ENCODE peak calls at places on chromosomes 1 and 21, in seven cellular contexts. Q is stimulated activated CD8-positive, alpha-beta memory T cell treated with anti-CD3 and anti-CD28 coated beads, Interleukin-7, amount 100 ng/mL, for 4 hours; M is AG08395; A is MM.1S; Y is stimulated activated naive B cell treated with anti-CD40 and anti-IgM and Interleukin-4, amounts not matched to agents 10 μg/mL and 1 μg/mL and 100 μg/mL, for 72 hours; D is kidney; K is activated naive CD4-positive, alpha-beta T cell treated with anti-CD3 and anti-CD28 coated beads, Interleukin-2, amount 50 U/mL, for 16 hours. G is an unnamed sample.

GRCh38 chr1:183238071-183238470 is 52.0 kb downstream of the LAMC2 start:
- DNase-seq in D (no peak), Q (no peak), M (peak), K (no peak), A (no peak), Y (no peak), G (no peak)

GRCh38 chr1:220217383-220217988 is 54.8 kb downstream of the RAB3GAP2 start:
- DNase-seq in M (no peak), A (peak), D (no peak), K (no peak), Q (no peak), Y (no peak), G (no peak)

GRCh38 chr21:42039911-42040351 is 29.8 kb upstream of the ZBTB21 start:
- DNase-seq in D (peak), K (no peak), M (peak), Y (no peak), Q (no peak), A (no peak), G (no peak)

GRCh38 chr21:46559291-46559983 is 45.4 kb downstream of the S100B start:
- DNase-seq in M (no peak), D (no peak), Y (no peak), K (peak), A (no peak), Q (peak), G (no peak)

GRCh38 chr1:153488731-153489130 is 28.3 kb upstream of the S100A7 start:
- DNase-seq in M (no peak), Y (no peak), A (no peak), K (no peak), Q (no peak), D (no peak), G (no peak)

GRCh38 chr21:45074818-45075605 is 632 bp downstream of the ADARB1 start:
- DNase-seq in M (no peak), K (peak), Y (peak), D (peak), A (no peak), Q (no peak), G (no peak)

GRCh38 chr1:26538480-26539412 is 9.2 kb downstream of the RPS6KA1 start:
- DNase-seq in A (peak), Y (no peak), M (peak), K (peak), D (peak), Q (no peak), G (no peak)

GRCh38 chr1:119141020-119141424 is 569 bp upstream of the WARS2 start:
- DNase-seq in Y (peak), D (peak), Q (peak), K (peak), A (peak), M (no peak), G (peak)

GRCh38 chr1:32848354-32849063 is 22.2 kb downstream of the FNDC5 start:
- DNase-seq in A (no peak), K (no peak), Q (no peak), M (no peak), Y (no peak), D (no peak), G (no peak)

GRCh38 chr1:155892801-155893200 is 18.3 kb downstream of the RIT1 start:
- DNase-seq in Q (no peak), D (no peak), Y (no peak), A (no peak), K (no peak), M (peak), G (no peak)

GRCh38 chr1:230289350-230289644 is 136.8 kb downstream of the PGBD5 start:
- DNase-seq in A (no peak), K (no peak), Q (no peak), Y (no peak), D (peak), M (no peak), G (no peak)

GRCh38 chr1:44605904-44606615 is 68.2 kb downstream of the TMEM53 start:
- DNase-seq in A (no peak), D (no peak), Q (no peak), K (no peak), Y (no peak), M (no peak), G (no peak)

GRCh38 chr21:37915941-37916794 is at the start of gene KCNJ6:
- DNase-seq in K (no peak), Y (no peak), D (no peak), M (peak), A (no peak), Q (no peak), G (peak)

G was measured in NCI-H524 treated with DMSO at 0.1 percent for 48 hours.